ENCODE peak calls at places on chromosome 22, in six cellular contexts. One of them, this sample, is unnamed. For H3K4me1, the result is how much of the 10 kb centered on the place peaks cover.

GRCh38 chr22:20141186-20142077 is 9.4 kb downstream of the CCDC188 start:
- DNase-seq in heart left ventricle: no peak
- DNase-seq in iPS DF 6.9: no peak
- DNase-seq in endodermal cell: no peak
- DNase-seq in IMR-90: peak
- DNase-seq in kidney: no peak
- DNase-seq in this sample: no peak

GRCh38 chr22:41800348-41801146 is at the start of gene CCDC134:
- DNase-seq in kidney: peak
- DNase-seq in iPS DF 6.9: peak
- DNase-seq in heart left ventricle: peak
- DNase-seq in IMR-90: peak
- DNase-seq in endodermal cell: peak
- DNase-seq in this sample: peak

GRCh38 chr22:43260346-43260745 is 73.4 kb upstream of the TTLL12 start:
- DNase-seq in endodermal cell: peak
- DNase-seq in heart left ventricle: no peak
- DNase-seq in iPS DF 6.9: no peak
- DNase-seq in kidney: no peak
- DNase-seq in IMR-90: no peak
- DNase-seq in this sample: no peak

GRCh38 chr22:40024201-40025061 is 29.7 kb downstream of the FAM83F start:
- DNase-seq in iPS DF 6.9: no peak
- DNase-seq in kidney: peak
- DNase-seq in IMR-90: peak
- DNase-seq in heart left ventricle: peak
- DNase-seq in endodermal cell: peak
- DNase-seq in this sample: no peak

GRCh38 chr22:22164541-22165272 is 79.9 kb upstream of the VPREB1 start:
- DNase-seq in iPS DF 6.9: no peak
- DNase-seq in heart left ventricle: no peak
- DNase-seq in kidney: no peak
- DNase-seq in IMR-90: no peak
- DNase-seq in endodermal cell: no peak
- DNase-seq in this sample: no peak

GRCh38 chr22:38566726-38567504 is 3.1 kb downstream of the DMC1 start:
- DNase-seq in heart left ventricle: no peak
- DNase-seq in endodermal cell: no peak
- DNase-seq in iPS DF 6.9: no peak
- DNase-seq in kidney: no peak
- DNase-seq in IMR-90: no peak
- DNase-seq in this sample: no peak

GRCh38 chr22:40602231-40602630 is 34.3 kb downstream of the MRTFA start:
- DNase-seq in iPS DF 6.9: no peak
- DNase-seq in endodermal cell: no peak
- DNase-seq in IMR-90: no peak
- DNase-seq in kidney: no peak
- DNase-seq in heart left ventricle: no peak
- DNase-seq in this sample: no peak

GRCh38 chr22:32421484-32421883 is 9.4 kb upstream of the RTCB start:
- DNase-seq in endodermal cell: no peak
- DNase-seq in kidney: no peak
- DNase-seq in IMR-90: no peak
- DNase-seq in iPS DF 6.9: no peak
- DNase-seq in heart left ventricle: no peak
- DNase-seq in this sample: no peak

GRCh38 chr22:27752771-27753170 is 48.8 kb downstream of the MN1 start:
- DNase-seq in kidney: no peak
- DNase-seq in IMR-90: no peak
- DNase-seq in iPS DF 6.9: no peak
- DNase-seq in endodermal cell: no peak
- DNase-seq in heart left ventricle: peak
- DNase-seq in this sample: peak

GRCh38 chr22:40462195-40462988 is 92.0 kb downstream of the SGSM3 start:
- DNase-seq in kidney: no peak
- DNase-seq in endodermal cell: no peak
- DNase-seq in iPS DF 6.9: no peak
- DNase-seq in IMR-90: no peak
- DNase-seq in heart left ventricle: no peak
- DNase-seq in this sample: no peak

GRCh38 chr22:24506802-24507438 is 11.8 kb downstream of the UPB1 start:
- DNase-seq in heart left ventricle: no peak
- DNase-seq in endodermal cell: peak
- DNase-seq in IMR-90: peak
- DNase-seq in kidney: peak
- DNase-seq in iPS DF 6.9: no peak
- DNase-seq in this sample: no peak

GRCh38 chr22:40313007-40313406 is 33.3 kb upstream of the ADSL start:
- DNase-seq in IMR-90: no peak
- DNase-seq in iPS DF 6.9: no peak
- DNase-seq in kidney: no peak
- DNase-seq in endodermal cell: peak
- DNase-seq in heart left ventricle: no peak
- DNase-seq in this sample: no peak

GRCh38 chr22:36197065-36197440 is 4.6 kb downstream of the APOL4 start:
- DNase-seq in iPS DF 6.9: peak
- DNase-seq in kidney: no peak
- DNase-seq in endodermal cell: peak
- DNase-seq in IMR-90: peak
- DNase-seq in heart left ventricle: peak
- DNase-seq in this sample: no peak

GRCh38 chr22:30863161-30863833 is 105.3 kb downstream of the MORC2 start:
- DNase-seq in endodermal cell: peak
- DNase-seq in kidney: no peak
- DNase-seq in IMR-90: peak
- DNase-seq in heart left ventricle: no peak
- DNase-seq in iPS DF 6.9: no peak
- DNase-seq in this sample: no peak

GRCh38 chr22:20634560-20635226 is 127.3 kb downstream of the MED15 start:
- DNase-seq in endodermal cell: no peak
- DNase-seq in heart left ventricle: no peak
- DNase-seq in IMR-90: no peak
- DNase-seq in kidney: no peak
- DNase-seq in iPS DF 6.9: no peak
- DNase-seq in this sample: no peak

GRCh38 chr22:24059121-24059520 is 48.0 kb downstream of the CABIN1 start:
- DNase-seq in IMR-90: peak
- DNase-seq in kidney: no peak
- DNase-seq in heart left ventricle: no peak
- DNase-seq in iPS DF 6.9: no peak
- DNase-seq in endodermal cell: no peak
- DNase-seq in this sample: peak

GRCh38 chr22:40231618-40232313 is 54.0 kb downstream of the TNRC6B start:
- DNase-seq in iPS DF 6.9: no peak
- DNase-seq in IMR-90: no peak
- DNase-seq in heart left ventricle: no peak
- DNase-seq in endodermal cell: no peak
- DNase-seq in kidney: no peak
- DNase-seq in this sample: no peak

GRCh38 chr22:34000879-34001526 is 80.7 kb upstream of the LARGE1 start:
- DNase-seq in endodermal cell: no peak
- DNase-seq in kidney: no peak
- DNase-seq in IMR-90: no peak
- DNase-seq in iPS DF 6.9: no peak
- DNase-seq in heart left ventricle: no peak
- DNase-seq in this sample: no peak

GRCh38 chr22:41768420-41768819 is 32.1 kb upstream of the CCDC134 start:
- DNase-seq in iPS DF 6.9: no peak
- DNase-seq in kidney: no peak
- DNase-seq in endodermal cell: no peak
- DNase-seq in heart left ventricle: no peak
- DNase-seq in IMR-90: peak
- DNase-seq in this sample: no peak

DNA sequence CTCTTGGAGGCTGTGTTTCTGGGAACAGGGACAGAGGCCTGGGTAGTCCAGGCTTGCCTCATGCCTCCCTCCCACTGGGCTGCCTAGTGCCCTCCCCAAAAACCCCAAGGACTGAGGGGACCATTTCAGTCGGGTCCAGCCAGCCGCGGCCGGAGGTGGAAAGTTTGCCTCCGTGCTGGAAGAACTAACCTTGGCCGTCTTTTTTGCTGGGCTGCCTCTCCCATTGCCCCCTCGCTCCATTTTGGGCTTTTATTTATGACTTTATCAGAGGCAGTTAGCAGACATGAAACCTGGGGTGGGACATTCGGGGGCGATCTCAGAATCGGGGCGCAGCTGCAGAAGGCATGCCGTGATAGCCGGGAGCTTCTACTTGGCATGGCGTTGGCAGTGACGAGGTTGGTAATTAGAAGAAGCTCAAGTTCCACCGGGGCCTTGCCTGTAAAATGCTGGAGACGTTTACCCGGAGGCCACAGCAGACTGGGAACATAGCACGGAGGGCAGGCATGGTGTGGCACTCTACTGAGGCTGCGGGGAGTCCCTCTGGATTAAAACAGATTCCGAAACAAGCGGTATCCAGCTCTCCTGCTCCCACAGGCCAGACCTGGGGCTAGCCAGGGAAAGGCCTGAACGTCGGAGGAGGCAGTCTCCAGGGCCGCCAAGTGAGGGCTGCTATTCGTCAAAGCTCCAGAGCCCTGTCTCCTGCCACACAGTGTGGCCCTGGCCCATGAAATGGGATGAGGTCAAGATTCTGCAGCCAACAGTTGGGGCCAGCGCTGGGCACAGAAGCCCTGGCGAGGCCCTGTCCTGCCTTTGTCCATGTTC is 76.4 kb upstream of the PPARA start:
- DNase-seq in kidney: peak
- DNase-seq in heart left ventricle: peak
- DNase-seq in endodermal cell: no peak
- DNase-seq in iPS DF 6.9: no peak
- DNase-seq in IMR-90: peak
- DNase-seq in this sample: no peak
- H3K4me1 ChIP-seq in kidney: under half
- H3K4me1 ChIP-seq in heart left ventricle: under half
- H3K4me1 ChIP-seq in endodermal cell: under half
- H3K4me1 ChIP-seq in iPS DF 6.9: under half
- H3K4me1 ChIP-seq in IMR-90: under half
- H3K4me1 ChIP-seq in this sample: half or more

GRCh38 chr22:29260601-29261315 is 7.0 kb downstream of the RHBDD3 start:
- DNase-seq in kidney: no peak
- DNase-seq in heart left ventricle: no peak
- DNase-seq in iPS DF 6.9: no peak
- DNase-seq in IMR-90: no peak
- DNase-seq in endodermal cell: no peak
- DNase-seq in this sample: no peak
- H3K27ac ChIP-seq in kidney: no peak
- H3K27ac ChIP-seq in heart left ventricle: no peak
- H3K27ac ChIP-seq in iPS DF 6.9: no peak
- H3K27ac ChIP-seq in IMR-90: no peak
- H3K27ac ChIP-seq in endodermal cell: no peak
- H3K27ac ChIP-seq in this sample: no peak

GRCh38 chr22:49869091-49869830 is 15.6 kb downstream of the ZBED4 start:
- DNase-seq in kidney: no peak
- DNase-seq in IMR-90: no peak
- DNase-seq in endodermal cell: no peak
- DNase-seq in iPS DF 6.9: no peak
- DNase-seq in heart left ventricle: no peak
- DNase-seq in this sample: no peak

GRCh38 chr22:49873228-49873940 is 19.7 kb downstream of the ZBED4 start:
- DNase-seq in endodermal cell: no peak
- DNase-seq in iPS DF 6.9: no peak
- DNase-seq in kidney: no peak
- DNase-seq in IMR-90: no peak
- DNase-seq in heart left ventricle: no peak
- DNase-seq in this sample: no peak

GRCh38 chr22:49869855-49870712 is 16.4 kb downstream of the ZBED4 start:
- DNase-seq in heart left ventricle: no peak
- DNase-seq in kidney: no peak
- DNase-seq in IMR-90: no peak
- DNase-seq in iPS DF 6.9: no peak
- DNase-seq in endodermal cell: no peak
- DNase-seq in this sample: no peak

GRCh38 chr22:49871482-49871881 is 17.8 kb downstream of the ZBED4 start:
- DNase-seq in IMR-90: no peak
- DNase-seq in iPS DF 6.9: no peak
- DNase-seq in kidney: no peak
- DNase-seq in heart left ventricle: no peak
- DNase-seq in endodermal cell: no peak
- DNase-seq in this sample: no peak

GRCh38 chr22:49872347-49872746 is 18.7 kb downstream of the ZBED4 start:
- DNase-seq in heart left ventricle: no peak
- DNase-seq in kidney: no peak
- DNase-seq in iPS DF 6.9: no peak
- DNase-seq in endodermal cell: no peak
- DNase-seq in IMR-90: no peak
- DNase-seq in this sample: no peak
- H3K4me1 ChIP-seq in heart left ventricle: under half
- H3K4me1 ChIP-seq in kidney: under half
- H3K4me1 ChIP-seq in iPS DF 6.9: under half
- H3K4me1 ChIP-seq in endodermal cell: under half
- H3K4me1 ChIP-seq in IMR-90: under half
- H3K4me1 ChIP-seq in this sample: under half

DNA sequence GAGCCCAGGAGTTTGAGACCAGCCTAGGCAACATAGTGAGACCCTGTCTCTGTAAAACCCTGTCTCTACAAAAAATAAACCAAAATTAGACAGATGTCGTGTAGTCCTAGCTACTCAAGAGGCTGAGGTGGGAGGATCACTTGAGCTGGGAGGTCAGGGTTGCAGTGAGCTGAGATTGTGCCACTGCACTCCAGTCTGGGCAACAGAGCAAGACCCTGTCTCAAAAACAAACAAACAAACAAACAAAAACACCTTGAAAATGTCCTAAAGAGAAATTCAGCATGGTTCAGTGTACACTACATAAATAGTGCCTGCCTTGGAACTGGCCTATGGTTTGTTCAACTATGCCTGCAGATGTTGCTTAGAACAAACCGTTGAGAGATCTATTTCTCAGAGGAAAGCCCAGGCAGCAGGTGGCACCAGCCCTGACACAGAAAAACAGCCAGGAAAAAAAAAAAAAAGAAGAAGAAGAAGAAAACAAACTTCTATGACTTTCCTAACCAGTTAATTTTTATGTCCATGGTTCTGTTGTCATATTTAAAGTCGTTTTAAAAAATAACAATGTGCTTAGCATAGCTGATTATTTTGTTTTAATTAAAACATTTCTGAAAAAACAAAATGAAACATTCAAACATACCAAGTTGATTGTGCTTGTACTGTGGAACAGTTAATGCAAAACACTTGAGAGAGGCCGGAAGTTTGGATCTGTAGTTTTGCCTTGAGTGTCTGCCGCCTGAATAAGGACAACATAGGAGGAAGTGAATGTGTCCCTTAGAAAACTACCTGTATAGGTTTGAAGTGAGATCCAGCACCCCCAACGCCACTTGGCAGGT is 5.4 kb downstream of the KREMEN1 start:
- DNase-seq in iPS DF 6.9: no peak
- DNase-seq in heart left ventricle: no peak
- DNase-seq in IMR-90: no peak
- DNase-seq in endodermal cell: no peak
- DNase-seq in kidney: no peak
- DNase-seq in this sample: no peak
- H3K27ac ChIP-seq in iPS DF 6.9: no peak
- H3K27ac ChIP-seq in heart left ventricle: no peak
- H3K27ac ChIP-seq in IMR-90: no peak
- H3K27ac ChIP-seq in endodermal cell: no peak
- H3K27ac ChIP-seq in kidney: peak
- H3K27ac ChIP-seq in this sample: no peak